ENCODE peak calls at places on chromosomes 5 and 9, in seven cellular contexts. S, O, Q, C, Y, M and D are unnamed samples.

GRCh38 chr5:149299451-149300054 is 27.9 kb downstream of the AFAP1L1 start:
- DNase-seq in S (no peak), O (no peak), Q (no peak), C (no peak), Y (no peak), M (no peak), D (no peak)

GRCh38 chr5:135242496-135243193 is 156.4 kb downstream of the MACROH2A1 start:
- DNase-seq in S (no peak), O (peak), Q (no peak), C (no peak), Y (no peak), M (no peak), D (no peak)

GRCh38 chr5:154686490-154686889 is 68.7 kb upstream of the LARP1 start:
- DNase-seq in S (no peak), O (no peak), Q (no peak), C (no peak), Y (no peak), M (no peak), D (no peak)

GRCh38 chr5:76007904-76008303 is 75.3 kb upstream of the SV2C start:
- DNase-seq in S (no peak), O (no peak), Q (no peak), C (no peak), Y (no peak), M (peak), D (no peak)

GRCh38 chr5:126007841-126008240 is 415.4 kb upstream of the GRAMD2B start:
- DNase-seq in S (no peak), O (no peak), Q (peak), C (peak), Y (peak), M (no peak), D (no peak)

GRCh38 chr5:164027738-164028137 is 522.3 kb downstream of the MAT2B start:
- DNase-seq in S (no peak), O (no peak), Q (no peak), C (no peak), Y (no peak), M (no peak), D (no peak)

GRCh38 chr5:132790201-132790870 is 13.3 kb upstream of the SEPTIN8 start:
- DNase-seq in S (no peak), O (no peak), Q (no peak), C (no peak), Y (no peak), M (no peak), D (no peak)

GRCh38 chr5:87115839-87116364 is 151.8 kb upstream of the RASA1 start:
- DNase-seq in S (no peak), O (no peak), Q (no peak), C (no peak), Y (no peak), M (no peak), D (no peak)

GRCh38 chr5:152864993-152865392 is 459.9 kb upstream of the NMUR2 start:
- DNase-seq in S (no peak), O (no peak), Q (peak), C (no peak), Y (no peak), M (no peak), D (no peak)

GRCh38 chr5:76664065-76664464 is 40.9 kb upstream of the F2RL2 start:
- DNase-seq in S (no peak), O (no peak), Q (no peak), C (no peak), Y (no peak), M (no peak), D (no peak)

DNA sequence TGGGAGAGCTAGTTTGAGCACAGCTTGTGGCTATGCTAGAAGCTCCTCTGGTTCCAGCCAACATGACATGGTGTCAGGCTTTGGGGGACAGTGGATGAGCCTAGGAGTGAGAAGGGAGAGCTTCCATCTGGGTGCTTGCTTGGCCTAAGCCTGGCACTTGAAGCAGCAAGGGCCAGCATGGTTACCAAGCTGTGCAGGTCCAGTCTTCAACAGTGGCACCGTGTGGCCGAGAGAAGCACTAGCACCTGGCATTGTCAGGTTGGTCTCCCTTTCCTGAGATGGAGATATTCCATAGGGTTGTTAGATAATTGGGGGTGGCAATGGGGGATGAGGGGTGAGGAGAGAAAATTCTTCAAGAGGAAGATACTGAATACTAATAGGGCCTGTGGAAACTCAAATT is 261.9 kb downstream of the PBX3 start:
- DNase-seq in S (no peak), O (no peak), Q (no peak), C (no peak), Y (no peak), M (no peak), D (no peak)
- TF ChIP-seq CTCF in S (peak), O (no peak), Q (peak), C (peak), Y (peak), M (peak), D (no peak)

GRCh38 chr9:34991833-34992375 is 2.4 kb downstream of the DNAJB5 start:
- DNase-seq in S (no peak), O (no peak), Q (no peak), C (no peak), Y (no peak), M (no peak), D (no peak)
- TF ChIP-seq CTCF in S (no peak), O (no peak), Q (no peak), C (peak), Y (no peak), M (no peak), D (no peak)

DNA sequence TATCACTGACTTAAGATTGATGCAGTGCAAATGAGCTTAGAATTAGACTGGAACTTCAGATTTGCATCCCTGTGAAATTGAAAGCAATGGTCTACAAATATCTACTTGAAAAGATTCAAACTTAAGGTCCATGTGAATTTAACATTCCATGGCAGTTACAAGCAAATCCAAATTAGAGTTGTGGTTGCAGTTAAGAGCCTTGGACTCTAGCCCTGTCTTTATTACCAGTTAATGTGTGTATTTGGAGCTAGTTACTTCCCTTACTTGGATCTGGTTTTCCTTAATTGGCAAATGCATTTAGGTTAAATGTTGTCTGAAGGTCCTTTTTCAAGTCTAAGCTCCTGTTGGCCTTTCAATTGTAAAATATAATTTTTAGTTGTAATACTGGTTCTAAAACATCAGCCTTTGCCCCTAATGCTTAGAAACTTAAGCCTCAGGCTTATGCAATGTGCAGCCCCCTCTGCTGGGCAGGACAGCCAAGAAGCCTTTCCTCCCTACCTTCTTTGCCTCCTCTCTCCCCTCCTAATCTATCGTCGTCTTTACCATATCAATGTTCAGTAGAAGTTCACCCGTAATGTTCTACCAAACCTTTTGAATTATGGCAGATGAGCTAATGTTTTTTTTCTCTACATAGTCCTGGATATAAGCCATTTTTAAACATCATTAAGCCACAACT is 59.5 kb downstream of the ERMP1 start:
- DNase-seq in S (no peak), O (no peak), Q (no peak), C (no peak), Y (no peak), M (no peak), D (no peak)
- TF ChIP-seq CTCF in S (no peak), O (no peak), Q (peak), C (peak), Y (peak), M (peak), D (no peak)

GRCh38 chr9:122264360-122265264 is at the start of the genes MRRF and RBM18:
- DNase-seq in S (peak), O (peak), Q (peak), C (peak), Y (peak), M (peak), D (peak)
- TF ChIP-seq CTCF in S (peak), O (no peak), Q (no peak), C (no peak), Y (no peak), M (no peak), D (no peak)